ENCODE peak calls at places on chromosomes 6 and 20, in nine cellular contexts. L is heart right ventricle, K is K562, I is vagina, M is mesendoderm, G is cardiac muscle cell, O is transverse colon, H is left lung, U is colonic mucosa. S is an unnamed sample. For H3K4me1 and H3K36me3, the result is how much of the 10 kb centered on the place peaks cover.

GRCh38 chr6:113959235-113959634 is 11.7 kb downstream of the HDAC2 start:
- DNase-seq in L (no peak), K (no peak), I (no peak), M (no peak), G (no peak), O (no peak), H (no peak), U (no peak), S (no peak)

GRCh38 chr6:44569931-44570385 is 182.5 kb downstream of the CDC5L start:
- DNase-seq in L (peak), K (no peak), I (no peak), M (peak), G (no peak), O (peak), H (peak), U (no peak), S (peak)

GRCh38 chr20:45779011-45779915 is 12.4 kb downstream of the WFDC3 start:
- DNase-seq in L (peak), K (peak), I (no peak), M (no peak), G (no peak), O (peak), H (peak), U (peak), S (peak)

GRCh38 chr20:4966826-4967751 is 34.2 kb downstream of the SLC23A2 start:
- DNase-seq in L (no peak), K (no peak), I (no peak), M (no peak), G (no peak), O (no peak), H (no peak), U (no peak), S (no peak)

GRCh38 chr6:105733556-105734162 is 330.8 kb upstream of the PREP start:
- DNase-seq in L (no peak), K (peak), I (no peak), M (peak), G (peak), O (no peak), H (no peak), U (no peak), S (no peak)

GRCh38 chr20:25421107-25421506 is 13.6 kb downstream of the GINS1 start:
- DNase-seq in L (no peak), K (no peak), I (no peak), M (no peak), G (no peak), O (no peak), H (no peak), U (no peak), S (no peak)

GRCh38 chr6:39100358-39100757 is 14.6 kb downstream of the SAYSD1 start:
- DNase-seq in L (no peak), K (no peak), I (no peak), M (no peak), G (no peak), O (no peak), H (no peak), U (no peak), S (no peak)

GRCh38 chr6:35299674-35300073 is 2.1 kb downstream of the DEF6 start:
- DNase-seq in L (no peak), K (peak), I (no peak), M (no peak), G (no peak), O (peak), H (peak), U (peak), S (peak)

GRCh38 chr6:25608562-25609174 is 43.3 kb upstream of the SCGN start:
- DNase-seq in L (no peak), K (peak), I (no peak), M (peak), G (no peak), O (no peak), H (no peak), U (no peak), S (no peak)

GRCh38 chr20:44704551-44704971 is 10.6 kb upstream of the CCN5 start:
- DNase-seq in L (no peak), K (no peak), I (no peak), M (no peak), G (no peak), O (no peak), H (no peak), U (no peak), S (no peak)

GRCh38 chr6:53466257-53466656 is 78.6 kb downstream of the GCLC start:
- DNase-seq in L (no peak), K (no peak), I (no peak), M (no peak), G (no peak), O (no peak), H (no peak), U (no peak), S (no peak)

GRCh38 chr6:11785953-11786579 is 7.5 kb upstream of the ADTRP start:
- DNase-seq in L (no peak), K (peak), I (no peak), M (no peak), G (no peak), O (peak), H (peak), U (peak), S (no peak)

GRCh38 chr20:63318391-63319163 is 25.6 kb downstream of the COL20A1 start:
- DNase-seq in L (no peak), K (no peak), I (no peak), M (no peak), G (no peak), O (no peak), H (no peak), U (no peak), S (no peak)

GRCh38 chr6:169984181-169985120 is 233.0 kb downstream of the ERMARD start:
- DNase-seq in L (no peak), K (no peak), I (no peak), M (no peak), G (no peak), O (no peak), H (peak), U (no peak), S (peak)

GRCh38 chr6:167918507-167919278 is 78.8 kb upstream of the KIF25 start:
- DNase-seq in L (no peak), K (no peak), I (no peak), M (no peak), G (no peak), O (no peak), H (no peak), U (no peak), S (no peak)

GRCh38 chr6:28981391-28981832 is 23.7 kb downstream of the ZNF311 start:
- DNase-seq in L (peak), K (peak), I (no peak), M (peak), G (peak), O (peak), H (peak), U (peak), S (no peak)

GRCh38 chr20:49672109-49672681 is 41.5 kb downstream of the B4GALT5 start:
- DNase-seq in L (no peak), K (no peak), I (no peak), M (no peak), G (no peak), O (no peak), H (no peak), U (no peak), S (no peak)
- H3K27ac ChIP-seq in L (no peak), K (no peak), I (no peak), M (no peak), G (no peak), O (no peak), H (no peak), U (no peak), S (no peak)

GRCh38 chr20:17137692-17138091 is 89.1 kb upstream of the PCSK2 start:
- DNase-seq in L (no peak), K (no peak), I (no peak), M (no peak), G (no peak), O (no peak), H (no peak), U (no peak), S (no peak)
- H3K4me1 ChIP-seq in L (under half), K (under half), I (under half), M (under half), G (under half), O (under half), H (under half), U (under half), S (under half)

GRCh38 chr6:31880616-31881015 is 1.8 kb upstream of the SLC44A4 start:
- DNase-seq in L (no peak), K (no peak), I (no peak), M (no peak), G (no peak), O (no peak), H (no peak), U (no peak), S (no peak)
- H3K36me3 ChIP-seq in L (under half), K (half or more), I (half or more), M (under half), G (half or more), O (under half), H (under half), U (under half), S (half or more)

GRCh38 chr6:75853796-75854195 is 104.8 kb downstream of the MYO6 start:
- DNase-seq in L (no peak), K (no peak), I (no peak), M (no peak), G (no peak), O (no peak), H (no peak), U (no peak), S (no peak)
- H3K27ac ChIP-seq in L (no peak), K (no peak), I (no peak), M (no peak), G (no peak), O (peak), H (no peak), U (no peak), S (no peak)

DNA sequence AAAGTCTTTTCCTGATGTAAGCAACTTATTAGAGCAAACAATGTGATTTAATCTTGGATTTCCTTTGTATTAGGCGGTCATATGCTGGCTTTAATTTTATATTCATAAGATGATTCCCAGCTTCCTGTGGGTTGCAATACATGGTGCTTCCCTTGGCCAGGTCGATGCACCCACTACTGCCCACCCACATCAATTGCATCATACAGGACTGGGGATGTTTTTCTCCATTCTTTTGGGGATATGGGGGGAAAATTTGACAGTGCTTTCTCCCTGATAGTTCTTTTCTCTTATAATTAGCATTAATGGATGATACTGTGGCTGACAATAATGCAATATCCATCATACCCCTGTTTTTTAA is 187.6 kb downstream of the JARID2 start:
- DNase-seq in L (no peak), K (no peak), I (no peak), M (no peak), G (no peak), O (no peak), H (no peak), U (no peak), S (no peak)
- H3K4me1 ChIP-seq in L (under half), K (under half), I (under half), M (half or more), G (half or more), O (under half), H (half or more), U (under half), S (half or more)

S was measured in lower lobe of right lung.